ENCODE peak calls at places on chromosome 14, in six cellular contexts. H is breast epithelium, G is GM19239, K is M059J, C is transverse colon, E is glutamatergic neuron. V is an unnamed sample.

GRCh38 chr14:55938249-55938791 is 179.9 kb upstream of the PELI2 start:
- DNase-seq in H (peak), G (no peak), K (peak), C (peak), E (no peak), V (no peak)

GRCh38 chr14:72547999-72548398 is 345.9 kb downstream of the DPF3 start:
- DNase-seq in H (no peak), G (no peak), K (no peak), C (no peak), E (no peak), V (peak)

GRCh38 chr14:80215756-80216581 is 4.7 kb upstream of the DIO2 start:
- DNase-seq in H (no peak), G (no peak), K (peak), C (peak), E (no peak), V (no peak)

GRCh38 chr14:28609228-28609828 is 157.3 kb upstream of the FOXG1 start:
- DNase-seq in H (peak), G (no peak), K (peak), C (peak), E (peak), V (peak)

GRCh38 chr14:58239259-58240210 is 5.1 kb upstream of the PSMA3 start:
- DNase-seq in H (peak), G (no peak), K (peak), C (peak), E (peak), V (peak)

GRCh38 chr14:61287196-61287595 is 6.1 kb upstream of the TMEM30B start:
- DNase-seq in H (no peak), G (no peak), K (no peak), C (no peak), E (no peak), V (no peak)

GRCh38 chr14:88613552-88614010 is 50.7 kb downstream of the ZC3H14 start:
- DNase-seq in H (no peak), G (no peak), K (peak), C (no peak), E (no peak), V (peak)

GRCh38 chr14:34853041-34853440 is 22.1 kb downstream of the BAZ1A start:
- DNase-seq in H (no peak), G (no peak), K (no peak), C (no peak), E (no peak), V (no peak)

GRCh38 chr14:77782202-77782601 is 17.7 kb upstream of the ADCK1 start:
- DNase-seq in H (no peak), G (no peak), K (peak), C (no peak), E (no peak), V (peak)

GRCh38 chr14:73771848-73772705 is 57.9 kb upstream of the PNMA1 start:
- DNase-seq in H (no peak), G (no peak), K (no peak), C (peak), E (no peak), V (peak)

GRCh38 chr14:100754020-100754419 is 27.3 kb downstream of the DLK1 start:
- DNase-seq in H (no peak), G (no peak), K (no peak), C (no peak), E (no peak), V (no peak)

GRCh38 chr14:31037709-31038221 is 11.6 kb upstream of the STRN3 start:
- DNase-seq in H (no peak), G (no peak), K (no peak), C (no peak), E (no peak), V (peak)

GRCh38 chr14:104094709-104095425 is 9.4 kb downstream of the ASPG start:
- DNase-seq in H (peak), G (peak), K (peak), C (peak), E (peak), V (peak)

GRCh38 chr14:57533214-57533613 is 39.6 kb upstream of the CCDC198 start:
- DNase-seq in H (no peak), G (no peak), K (peak), C (no peak), E (peak), V (peak)

GRCh38 chr14:52049721-52050588 is 18.9 kb downstream of the NID2 start:
- DNase-seq in H (no peak), G (no peak), K (no peak), C (peak), E (no peak), V (no peak)

GRCh38 chr14:101315802-101316296 is 245.4 kb upstream of the DIO3 start:
- DNase-seq in H (no peak), G (no peak), K (peak), C (no peak), E (no peak), V (no peak)

GRCh38 chr14:61077946-61078738 is 97.1 kb downstream of the SLC38A6 start:
- DNase-seq in H (no peak), G (no peak), K (peak), C (no peak), E (no peak), V (no peak)

GRCh38 chr14:95291859-95292542 is 27.7 kb downstream of the CLMN start:
- DNase-seq in H (peak), G (no peak), K (peak), C (peak), E (no peak), V (peak)

GRCh38 chr14:59849371-59850130 is 21.0 kb downstream of the RTN1 start:
- DNase-seq in H (no peak), G (no peak), K (no peak), C (no peak), E (no peak), V (no peak)

GRCh38 chr14:103096387-103096786 is 1.9 kb downstream of the EXOC3L4 start:
- DNase-seq in H (no peak), G (no peak), K (no peak), C (no peak), E (no peak), V (no peak)

GRCh38 chr14:37142835-37143499 is 29.4 kb downstream of the SLC25A21 start:
- DNase-seq in H (no peak), G (no peak), K (peak), C (no peak), E (no peak), V (peak)

GRCh38 chr14:85528882-85529585 is 910 bp upstream of the FLRT2 start:
- DNase-seq in H (no peak), G (no peak), K (no peak), C (no peak), E (peak), V (peak)

GRCh38 chr14:44803239-44803905 is 158.4 kb downstream of the KLHL28 start:
- DNase-seq in H (no peak), G (peak), K (peak), C (no peak), E (no peak), V (peak)

GRCh38 chr14:93044116-93044515 is 71.6 kb downstream of the ITPK1 start:
- DNase-seq in H (no peak), G (no peak), K (peak), C (no peak), E (no peak), V (no peak)

GRCh38 chr14:77376380-77376770 is 519 bp downstream of the TMED8 start:
- DNase-seq in H (no peak), G (no peak), K (peak), C (peak), E (peak), V (no peak)

GRCh38 chr14:69319911-69320310 is 60.0 kb downstream of the GALNT16 start:
- DNase-seq in H (no peak), G (no peak), K (no peak), C (no peak), E (no peak), V (no peak)

V was measured in fibroblast of villous mesenchyme.